ENCODE peak calls at places on chromosomes 13 and 19, in six cellular contexts. B, M, P, Z, V and N are unnamed samples.

GRCh38 chr19:28537079-28537478 is 675.9 kb downstream of the UQCRFS1 start:
- DNase-seq in B (no peak), M (no peak), P (no peak), Z (no peak), V (no peak), N (no peak)

GRCh38 chr19:44891016-44891882 is at the start of gene TOMM40:
- DNase-seq in B (peak; percentile 100), M (peak; percentile 100), P (peak; percentile 98), Z (no peak), V (peak; percentile 99), N (no peak)

GRCh38 chr13:75299913-75300862 is 181.8 kb downstream of the TBC1D4 start:
- DNase-seq in B (peak; percentile 46), M (no peak), P (no peak), Z (no peak), V (no peak), N (no peak)

GRCh38 chr19:30135797-30136196 is 193.8 kb downstream of the URI1 start:
- DNase-seq in B (no peak), M (no peak), P (peak; percentile 53), Z (no peak), V (no peak), N (no peak)

GRCh38 chr13:73000027-73000674 is 58.7 kb upstream of the KLF5 start:
- DNase-seq in B (peak; percentile 19), M (no peak), P (no peak), Z (no peak), V (no peak), N (no peak)

GRCh38 chr19:12544401-12544876 is 6.8 kb downstream of the ZNF564 start:
- DNase-seq in B (peak; percentile 19), M (no peak), P (no peak), Z (no peak), V (no peak), N (peak; percentile 77)

GRCh38 chr19:40414536-40415535 is 1.7 kb upstream of the PRX start:
- DNase-seq in B (no peak), M (no peak), P (no peak), Z (no peak), V (no peak), N (no peak)

GRCh38 chr19:3784607-3785463 is 1.3 kb downstream of the MATK start:
- DNase-seq in B (no peak), M (no peak), P (no peak), Z (no peak), V (no peak), N (no peak)

GRCh38 chr19:7998081-7998480 is 7.4 kb downstream of the ELAVL1 start:
- DNase-seq in B (peak; percentile 63), M (no peak), P (no peak), Z (no peak), V (no peak), N (no peak)

GRCh38 chr13:25375727-25376358 is 4.1 kb downstream of the ATP8A2 start:
- DNase-seq in B (peak; percentile 31), M (no peak), P (no peak), Z (peak; percentile 41), V (peak; percentile 42), N (peak; percentile 86)

GRCh38 chr13:22357132-22357531 is 686.3 kb downstream of the FGF9 start:
- DNase-seq in B (no peak), M (no peak), P (no peak), Z (no peak), V (no peak), N (no peak)

GRCh38 chr19:48158210-48158790 is 11.8 kb downstream of the LIG1 start:
- DNase-seq in B (no peak), M (no peak), P (no peak), Z (no peak), V (no peak), N (no peak)

GRCh38 chr19:48965806-48966540 is 864 bp downstream of the FTL start:
- DNase-seq in B (peak; percentile 76), M (peak; percentile 97), P (peak; percentile 96), Z (peak; percentile 91), V (peak; percentile 58), N (peak; percentile 91)

GRCh38 chr13:60627071-60627686 is 230.2 kb downstream of the TDRD3 start:
- DNase-seq in B (peak; percentile 3), M (no peak), P (no peak), Z (peak; percentile 16), V (peak; percentile 29), N (peak; percentile 49)

GRCh38 chr13:68713394-68713793 is 1394.2 kb upstream of the ATXN8OS start:
- DNase-seq in B (no peak), M (no peak), P (no peak), Z (no peak), V (no peak), N (no peak)

GRCh38 chr19:38839816-38840582 is 8.4 kb upstream of the ECH1 start:
- DNase-seq in B (peak; percentile 40), M (no peak), P (no peak), Z (no peak), V (no peak), N (no peak)

GRCh38 chr19:38837656-38838121 is 6.1 kb upstream of the ECH1 start:
- DNase-seq in B (peak; percentile 35), M (no peak), P (peak; percentile 47), Z (no peak), V (peak; percentile 65), N (no peak)

GRCh38 chr19:38838208-38838985 is 6.8 kb upstream of the ECH1 start:
- DNase-seq in B (no peak), M (no peak), P (peak; percentile 60), Z (no peak), V (no peak), N (no peak)

GRCh38 chr19:38840583-38840968 is 9.0 kb upstream of the ECH1 start:
- DNase-seq in B (no peak), M (no peak), P (no peak), Z (no peak), V (no peak), N (no peak)

DNA sequence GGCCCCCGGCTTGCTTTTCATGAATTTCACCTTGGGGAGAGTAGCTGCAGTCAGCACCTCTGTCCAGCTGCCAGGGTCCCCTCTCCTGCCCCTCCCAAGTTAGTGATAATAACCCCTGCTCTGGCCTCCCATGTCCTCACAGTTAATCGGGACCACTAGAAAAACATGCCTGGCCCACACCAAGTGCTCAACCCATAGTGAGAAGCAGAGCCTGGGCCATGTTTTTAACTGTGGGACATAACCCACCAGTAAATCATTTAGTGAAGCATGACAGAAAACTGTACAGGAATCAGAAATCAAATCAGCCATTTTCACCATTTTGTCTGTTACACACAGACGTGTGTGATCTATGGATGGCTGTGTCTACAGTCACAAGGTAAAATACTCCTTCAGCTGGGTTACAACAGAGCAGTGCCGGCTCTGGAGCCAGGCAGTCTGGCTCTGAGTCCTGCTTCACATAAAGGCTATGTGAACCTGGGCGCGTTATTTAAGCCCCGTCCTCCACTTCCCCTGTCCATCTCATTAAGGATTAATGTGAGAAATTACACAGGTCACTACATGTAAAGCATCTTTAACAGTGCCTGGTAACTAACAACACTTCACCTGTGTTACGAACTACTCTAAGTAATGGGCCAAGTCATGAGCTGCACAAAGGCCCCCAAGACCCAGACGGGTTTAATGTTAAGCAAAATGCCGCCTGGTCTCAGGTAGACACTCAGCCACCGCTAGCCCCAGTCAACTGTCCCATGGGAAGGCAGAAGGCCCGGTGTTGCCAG is 7.6 kb upstream of the ECH1 start:
- DNase-seq in B (no peak), M (no peak), P (no peak), Z (no peak), V (no peak), N (no peak)
- TF ChIP-seq POLR2A in B (no peak), M (no peak), P (no peak), Z (no peak), V (no peak), N (peak; percentile 25)

GRCh38 chr19:51418707-51419106 is 1.3 kb upstream of the SIGLEC10 start:
- DNase-seq in B (no peak), M (no peak), P (no peak), Z (no peak), V (no peak), N (no peak)

GRCh38 chr19:51421229-51422052 is 4.0 kb upstream of the SIGLEC10 start:
- DNase-seq in B (no peak), M (no peak), P (no peak), Z (no peak), V (no peak), N (no peak)

GRCh38 chr19:51415187-51415586 is 2.3 kb downstream of the SIGLEC10 start:
- DNase-seq in B (no peak), M (peak; percentile 68), P (no peak), Z (no peak), V (no peak), N (no peak)

GRCh38 chr19:51417807-51418152 is 338 bp upstream of the SIGLEC10 start:
- DNase-seq in B (no peak), M (no peak), P (no peak), Z (no peak), V (no peak), N (no peak)

GRCh38 chr19:51417107-51417806 is at the start of gene SIGLEC10:
- DNase-seq in B (no peak), M (peak; percentile 85), P (peak; percentile 95), Z (no peak), V (no peak), N (no peak)
- TF ChIP-seq POLR2A in B (no peak), M (no peak), P (peak; percentile 41), Z (no peak), V (no peak), N (no peak)

DNA sequence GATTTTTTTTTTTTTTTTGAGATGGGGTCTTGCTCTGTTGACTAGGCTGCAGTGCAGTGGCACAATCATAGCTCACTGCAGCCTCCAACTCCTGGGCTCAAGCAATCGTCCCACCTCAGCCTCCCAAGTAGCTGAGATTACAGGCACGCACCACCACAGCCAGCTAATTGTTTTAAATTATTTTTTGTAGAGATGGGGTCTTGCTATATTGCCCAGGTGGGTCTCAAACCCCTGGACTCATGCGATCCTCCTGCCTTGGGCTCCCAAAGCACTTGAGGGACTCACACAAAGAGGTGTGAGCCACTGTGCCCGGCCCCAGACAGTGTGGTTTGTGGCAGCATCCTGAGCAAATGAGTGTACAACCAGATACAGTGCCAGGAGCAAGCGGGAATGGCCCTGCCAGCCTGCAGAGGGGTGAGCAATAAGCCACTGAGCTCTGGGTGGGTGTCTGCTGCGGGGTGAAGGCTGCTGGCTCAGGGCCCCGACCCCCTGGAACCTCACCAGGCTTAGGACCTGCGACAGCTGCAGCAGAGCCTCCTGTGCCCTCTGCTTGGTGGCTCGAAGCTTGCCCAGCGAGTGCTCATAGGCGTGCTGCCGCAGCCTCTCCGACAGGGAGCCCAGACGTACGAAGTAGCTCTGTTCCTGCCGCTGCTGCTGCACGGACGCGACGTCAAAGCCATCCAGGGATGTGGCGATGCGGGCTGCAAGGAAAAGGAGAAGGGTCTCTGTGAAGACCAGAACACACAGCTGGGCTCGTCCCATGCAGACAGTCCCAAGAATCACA is 15.9 kb upstream of the TICAM1 start:
- DNase-seq in B (no peak), M (no peak), P (no peak), Z (no peak), V (no peak), N (no peak)
- TF ChIP-seq POLR2A in B (no peak), M (no peak), P (no peak), Z (no peak), V (no peak), N (no peak)

GRCh38 chr13:50917572-50917971 is 8.0 kb downstream of the RNASEH2B start:
- DNase-seq in B (no peak), M (no peak), P (no peak), Z (no peak), V (no peak), N (no peak)

GRCh38 chr13:50914848-50915247 is 5.3 kb downstream of the RNASEH2B start:
- DNase-seq in B (peak; percentile 52), M (no peak), P (no peak), Z (no peak), V (no peak), N (peak; percentile 18)

GRCh38 chr13:50915562-50915961 is 6.0 kb downstream of the RNASEH2B start:
- DNase-seq in B (no peak), M (no peak), P (no peak), Z (no peak), V (no peak), N (peak; percentile 52)

GRCh38 chr13:50914301-50914700 is 4.7 kb downstream of the RNASEH2B start:
- DNase-seq in B (no peak), M (no peak), P (no peak), Z (no peak), V (no peak), N (no peak)

GRCh38 chr13:50916701-50917184 is 7.2 kb downstream of the RNASEH2B start:
- DNase-seq in B (no peak), M (no peak), P (no peak), Z (no peak), V (no peak), N (peak; percentile 14)
- TF ChIP-seq POLR2A in B (no peak), M (no peak), P (no peak), Z (no peak), V (no peak), N (no peak)